ENCODE peak calls at places on chromosomes 1 and 21, in five cellular contexts. One of them, this sample, is unnamed.

GRCh38 chr1:90723561-90724108 is 6.5 kb upstream of the BARHL2 start:
- DNase-seq in tibial nerve: no peak
- DNase-seq in fibroblast of lung: no peak
- DNase-seq in HFFc6: no peak
- DNase-seq in mammary epithelial cell: no peak
- DNase-seq in this sample: no peak

GRCh38 chr1:32241011-32241763 is 5.8 kb upstream of the FAM167B start:
- DNase-seq in tibial nerve: peak
- DNase-seq in fibroblast of lung: peak
- DNase-seq in HFFc6: peak
- DNase-seq in mammary epithelial cell: no peak
- DNase-seq in this sample: peak

GRCh38 chr21:45871616-45872236 is 109.8 kb upstream of the COL6A1 start:
- DNase-seq in tibial nerve: no peak
- DNase-seq in fibroblast of lung: no peak
- DNase-seq in HFFc6: no peak
- DNase-seq in mammary epithelial cell: no peak
- DNase-seq in this sample: no peak

GRCh38 chr1:41683681-41684500 is 199.4 kb upstream of the EDN2 start:
- DNase-seq in tibial nerve: no peak
- DNase-seq in fibroblast of lung: peak
- DNase-seq in HFFc6: no peak
- DNase-seq in mammary epithelial cell: no peak
- DNase-seq in this sample: no peak

GRCh38 chr21:42395910-42396625 is at the start of gene TMPRSS3:
- DNase-seq in tibial nerve: no peak
- DNase-seq in fibroblast of lung: no peak
- DNase-seq in HFFc6: no peak
- DNase-seq in mammary epithelial cell: peak
- DNase-seq in this sample: no peak

GRCh38 chr1:209554761-209555611 is 28.5 kb upstream of the CAMK1G start:
- DNase-seq in tibial nerve: no peak
- DNase-seq in fibroblast of lung: no peak
- DNase-seq in HFFc6: no peak
- DNase-seq in mammary epithelial cell: no peak
- DNase-seq in this sample: no peak

GRCh38 chr1:3240524-3241235 is 171.7 kb downstream of the PRDM16 start:
- DNase-seq in tibial nerve: no peak
- DNase-seq in fibroblast of lung: no peak
- DNase-seq in HFFc6: no peak
- DNase-seq in mammary epithelial cell: no peak
- DNase-seq in this sample: no peak

GRCh38 chr1:67052741-67053534 is 1.0 kb downstream of the SLC35D1 start:
- DNase-seq in tibial nerve: peak
- DNase-seq in fibroblast of lung: peak
- DNase-seq in HFFc6: peak
- DNase-seq in mammary epithelial cell: peak
- DNase-seq in this sample: no peak

GRCh38 chr1:39919545-39919944 is 17.8 kb upstream of the MYCL start:
- DNase-seq in tibial nerve: no peak
- DNase-seq in fibroblast of lung: peak
- DNase-seq in HFFc6: peak
- DNase-seq in mammary epithelial cell: peak
- DNase-seq in this sample: no peak

GRCh38 chr1:29648026-29648425 is 411.7 kb downstream of the PTPRU start:
- DNase-seq in tibial nerve: no peak
- DNase-seq in fibroblast of lung: no peak
- DNase-seq in HFFc6: no peak
- DNase-seq in mammary epithelial cell: no peak
- DNase-seq in this sample: no peak

GRCh38 chr1:210696709-210697108 is 368.0 kb downstream of the HHAT start:
- DNase-seq in tibial nerve: no peak
- DNase-seq in fibroblast of lung: peak
- DNase-seq in HFFc6: peak
- DNase-seq in mammary epithelial cell: no peak
- DNase-seq in this sample: no peak

GRCh38 chr1:242185728-242186127 is 186.8 kb upstream of the MAP1LC3C start:
- DNase-seq in tibial nerve: no peak
- DNase-seq in fibroblast of lung: no peak
- DNase-seq in HFFc6: no peak
- DNase-seq in mammary epithelial cell: no peak
- DNase-seq in this sample: no peak

GRCh38 chr1:183164963-183165362 is 21.1 kb upstream of the LAMC2 start:
- DNase-seq in tibial nerve: no peak
- DNase-seq in fibroblast of lung: peak
- DNase-seq in HFFc6: no peak
- DNase-seq in mammary epithelial cell: peak
- DNase-seq in this sample: no peak

GRCh38 chr1:75475709-75476108 is 135.2 kb downstream of the SLC44A5 start:
- DNase-seq in tibial nerve: no peak
- DNase-seq in fibroblast of lung: no peak
- DNase-seq in HFFc6: no peak
- DNase-seq in mammary epithelial cell: no peak
- DNase-seq in this sample: no peak

GRCh38 chr1:63746129-63746864 is 27.5 kb upstream of the ROR1 start:
- DNase-seq in tibial nerve: no peak
- DNase-seq in fibroblast of lung: peak
- DNase-seq in HFFc6: peak
- DNase-seq in mammary epithelial cell: no peak
- DNase-seq in this sample: no peak

GRCh38 chr1:33459766-33460543 is 12.5 kb upstream of the ZSCAN20 start:
- DNase-seq in tibial nerve: no peak
- DNase-seq in fibroblast of lung: peak
- DNase-seq in HFFc6: peak
- DNase-seq in mammary epithelial cell: peak
- DNase-seq in this sample: no peak

GRCh38 chr1:22139066-22139594 is 3.8 kb downstream of the WNT4 start:
- DNase-seq in tibial nerve: no peak
- DNase-seq in fibroblast of lung: no peak
- DNase-seq in HFFc6: no peak
- DNase-seq in mammary epithelial cell: no peak
- DNase-seq in this sample: no peak

GRCh38 chr1:209162651-209163050 is 420.9 kb upstream of the CAMK1G start:
- DNase-seq in tibial nerve: no peak
- DNase-seq in fibroblast of lung: peak
- DNase-seq in HFFc6: no peak
- DNase-seq in mammary epithelial cell: no peak
- DNase-seq in this sample: no peak

GRCh38 chr1:41355356-41355755 is 5.9 kb upstream of the FOXO6 start:
- DNase-seq in tibial nerve: no peak
- DNase-seq in fibroblast of lung: no peak
- DNase-seq in HFFc6: no peak
- DNase-seq in mammary epithelial cell: no peak
- DNase-seq in this sample: peak

GRCh38 chr21:36310016-36310415 is 10.0 kb upstream of the MORC3 start:
- DNase-seq in tibial nerve: no peak
- DNase-seq in fibroblast of lung: no peak
- DNase-seq in HFFc6: no peak
- DNase-seq in mammary epithelial cell: no peak
- DNase-seq in this sample: no peak

GRCh38 chr1:91537281-91538069 is 36.8 kb downstream of the CDC7 start:
- DNase-seq in tibial nerve: peak
- DNase-seq in fibroblast of lung: peak
- DNase-seq in HFFc6: peak
- DNase-seq in mammary epithelial cell: peak
- DNase-seq in this sample: no peak

GRCh38 chr1:230825061-230825803 is 43.1 kb downstream of the C1orf198 start:
- DNase-seq in tibial nerve: peak
- DNase-seq in fibroblast of lung: peak
- DNase-seq in HFFc6: peak
- DNase-seq in mammary epithelial cell: peak
- DNase-seq in this sample: no peak

GRCh38 chr1:53754484-53755312 is 15.7 kb upstream of the GLIS1 start:
- DNase-seq in tibial nerve: peak
- DNase-seq in fibroblast of lung: peak
- DNase-seq in HFFc6: peak
- DNase-seq in mammary epithelial cell: peak
- DNase-seq in this sample: no peak

GRCh38 chr1:186302378-186302920 is 72.6 kb downstream of the TPR start:
- DNase-seq in tibial nerve: no peak
- DNase-seq in fibroblast of lung: no peak
- DNase-seq in HFFc6: no peak
- DNase-seq in mammary epithelial cell: peak
- DNase-seq in this sample: no peak

GRCh38 chr1:26874896-26875295 is 11.9 kb downstream of the SFN start:
- DNase-seq in tibial nerve: no peak
- DNase-seq in fibroblast of lung: no peak
- DNase-seq in HFFc6: no peak
- DNase-seq in mammary epithelial cell: no peak
- DNase-seq in this sample: no peak
- TF ChIP-seq CTCF in tibial nerve: no peak
- TF ChIP-seq CTCF in fibroblast of lung: no peak
- TF ChIP-seq CTCF in HFFc6: no peak
- TF ChIP-seq CTCF in mammary epithelial cell: no peak
- TF ChIP-seq CTCF in this sample: no peak

DNA sequence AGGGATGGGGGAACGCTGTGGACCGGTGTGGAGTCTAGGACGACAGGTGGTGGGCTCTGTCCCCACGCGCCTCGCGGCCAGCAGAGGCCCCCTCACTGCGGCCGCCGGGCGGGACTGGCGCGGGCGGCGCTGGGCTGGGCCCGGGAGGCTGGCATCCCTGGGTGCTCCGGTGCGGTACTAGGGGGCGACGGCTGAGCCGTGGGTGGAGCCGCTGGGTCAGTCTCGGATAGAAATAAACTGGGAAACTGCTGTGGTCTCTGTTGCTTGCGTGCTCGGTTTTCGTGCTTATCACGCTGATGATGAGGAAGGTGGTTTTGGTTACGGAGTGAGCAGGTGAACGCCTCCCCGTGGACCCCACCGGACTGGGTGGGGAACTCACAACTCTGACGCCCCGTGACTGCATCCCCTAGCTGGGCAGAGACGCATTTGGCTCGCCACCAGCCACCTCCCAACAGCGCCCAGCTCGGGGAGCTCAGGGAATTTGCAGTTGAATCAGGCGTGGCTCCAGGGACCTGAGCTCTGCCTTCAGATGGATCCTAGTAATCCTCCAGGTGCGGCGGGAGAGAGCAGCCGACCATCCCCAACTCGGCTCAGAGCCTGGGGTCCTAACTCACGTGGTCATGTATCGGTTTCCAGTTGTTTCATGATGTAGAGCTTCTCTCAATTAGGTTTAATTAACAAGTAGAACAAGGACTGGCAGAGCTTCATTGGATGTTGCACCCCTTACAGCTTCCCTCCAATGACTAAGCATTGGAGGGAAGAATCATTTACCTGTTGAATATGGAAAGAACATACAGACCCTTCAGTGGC is 32.1 kb downstream of the HSD17B7 start:
- DNase-seq in tibial nerve: no peak
- DNase-seq in fibroblast of lung: peak
- DNase-seq in HFFc6: no peak
- DNase-seq in mammary epithelial cell: no peak
- DNase-seq in this sample: peak
- TF ChIP-seq CTCF in tibial nerve: no peak
- TF ChIP-seq CTCF in fibroblast of lung: peak
- TF ChIP-seq CTCF in HFFc6: no peak
- TF ChIP-seq CTCF in mammary epithelial cell: peak
- TF ChIP-seq CTCF in this sample: no peak

DNA sequence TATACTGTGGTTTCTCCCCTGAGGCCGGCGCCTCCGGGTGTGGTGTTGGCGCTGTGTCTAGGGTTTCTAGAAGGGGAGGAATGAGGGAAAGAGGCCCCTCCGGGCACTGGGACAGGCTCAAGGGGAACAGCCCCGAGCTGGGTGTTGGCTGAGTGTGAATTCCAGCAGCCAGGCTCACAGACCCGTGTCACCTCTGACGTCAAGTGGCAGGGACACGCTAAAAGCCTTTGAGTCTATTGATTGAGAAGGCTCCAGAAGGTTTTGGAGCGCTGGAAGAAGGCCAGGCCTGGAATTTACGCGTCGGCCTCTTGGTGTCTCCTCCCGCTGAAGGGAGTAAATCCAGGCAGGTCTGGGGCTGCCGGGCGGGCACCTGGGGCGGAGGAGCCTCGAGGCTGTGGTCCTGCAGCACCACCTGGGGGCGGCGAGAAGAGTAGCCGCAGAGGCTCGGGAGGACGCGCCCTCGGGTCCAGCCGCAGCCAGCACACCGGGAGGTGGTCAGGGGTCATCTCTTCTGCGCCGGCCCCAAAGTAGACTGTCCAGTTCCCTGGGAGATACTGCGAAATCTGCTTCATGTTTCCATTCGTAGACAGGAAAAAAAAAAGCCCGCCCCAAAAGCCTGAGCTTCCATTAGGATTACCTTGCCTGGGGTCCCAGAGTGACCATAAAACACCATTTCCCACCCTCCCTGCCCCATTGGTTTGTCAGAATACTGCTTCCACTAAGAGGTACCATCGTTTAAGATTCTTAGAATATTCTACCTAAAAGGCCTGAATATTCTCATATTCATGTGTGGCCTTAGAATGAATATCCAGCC is 61.7 kb downstream of the TLR5 start:
- DNase-seq in tibial nerve: peak
- DNase-seq in fibroblast of lung: peak
- DNase-seq in HFFc6: peak
- DNase-seq in mammary epithelial cell: peak
- DNase-seq in this sample: peak
- TF ChIP-seq CTCF in tibial nerve: peak
- TF ChIP-seq CTCF in fibroblast of lung: peak
- TF ChIP-seq CTCF in HFFc6: peak
- TF ChIP-seq CTCF in mammary epithelial cell: peak
- TF ChIP-seq CTCF in this sample: peak

GRCh38 chr1:202654079-202654478 is 56.2 kb downstream of the SYT2 start:
- DNase-seq in tibial nerve: no peak
- DNase-seq in fibroblast of lung: no peak
- DNase-seq in HFFc6: no peak
- DNase-seq in mammary epithelial cell: no peak
- DNase-seq in this sample: no peak

GRCh38 chr1:202658251-202658650 is 52.0 kb downstream of the SYT2 start:
- DNase-seq in tibial nerve: no peak
- DNase-seq in fibroblast of lung: no peak
- DNase-seq in HFFc6: no peak
- DNase-seq in mammary epithelial cell: no peak
- DNase-seq in this sample: no peak

GRCh38 chr1:202656951-202657646 is 53.2 kb downstream of the SYT2 start:
- DNase-seq in tibial nerve: no peak
- DNase-seq in fibroblast of lung: peak
- DNase-seq in HFFc6: peak
- DNase-seq in mammary epithelial cell: no peak
- DNase-seq in this sample: no peak

GRCh38 chr1:202658766-202659165 is 51.5 kb downstream of the SYT2 start:
- DNase-seq in tibial nerve: no peak
- DNase-seq in fibroblast of lung: no peak
- DNase-seq in HFFc6: no peak
- DNase-seq in mammary epithelial cell: no peak
- DNase-seq in this sample: no peak

DNA sequence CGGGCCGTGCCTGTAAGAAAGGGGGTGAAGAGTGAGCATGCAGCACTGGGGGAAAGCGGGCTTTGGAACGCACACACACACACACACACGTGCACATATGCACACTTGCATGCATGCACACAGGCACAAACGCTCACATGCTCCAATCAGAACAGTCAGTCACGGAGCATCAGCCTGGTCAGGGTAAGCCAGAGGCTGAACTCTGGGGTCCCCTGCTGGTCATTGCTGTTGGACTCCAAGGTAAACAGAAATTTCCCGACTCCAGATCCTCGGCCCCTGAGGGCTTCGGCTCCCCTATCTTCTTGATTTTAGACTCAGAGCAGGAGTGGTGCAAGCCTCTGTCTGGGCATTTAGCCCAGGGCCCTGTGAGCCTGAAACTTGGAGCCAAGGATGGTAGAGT is 54.2 kb downstream of the SYT2 start:
- DNase-seq in tibial nerve: no peak
- DNase-seq in fibroblast of lung: no peak
- DNase-seq in HFFc6: no peak
- DNase-seq in mammary epithelial cell: no peak
- DNase-seq in this sample: no peak
- TF ChIP-seq CTCF in tibial nerve: no peak
- TF ChIP-seq CTCF in fibroblast of lung: peak
- TF ChIP-seq CTCF in HFFc6: peak
- TF ChIP-seq CTCF in mammary epithelial cell: peak
- TF ChIP-seq CTCF in this sample: no peak